ENCODE peak calls at places on chromosomes 2 and 18, in seven cellular contexts. U is GM20000, P is activated B cell treated with CpG ODN at 0.5 μM for 24 hours, J is B cell, K is fibroblast of the aortic adventitia, F is body of pancreas, X is upper lobe of right lung. N is an unnamed sample.
A peak's percentile ranks its signal among the peaks of the same experiment; 100 is the strongest.

GRCh38 chr2:36706451-36706850 is 9.9 kb downstream of the VIT start:
- DNase-seq in F (no peak), X (no peak), P (no peak), U (no peak), K (peak; percentile 16), J (no peak), N (no peak)

GRCh38 chr2:131016826-131017596 is 76.2 kb downstream of the FAM168B start:
- DNase-seq in F (no peak), K (peak; percentile 47), J (no peak), U (no peak), X (no peak), P (no peak), N (no peak)

GRCh38 chr18:22678486-22678885 is 254.6 kb upstream of the RBBP8 start:
- DNase-seq in J (no peak), F (no peak), K (peak; percentile 69), P (no peak), X (no peak), U (no peak), N (no peak)

GRCh38 chr2:189222440-189222839 is 42.9 kb upstream of the COL5A2 start:
- DNase-seq in X (peak; percentile 82), U (no peak), K (peak; percentile 79), F (peak; percentile 40), J (no peak), P (no peak), N (no peak)

GRCh38 chr2:158822212-158822611 is 27.1 kb downstream of the DAPL1 start:
- DNase-seq in K (no peak), P (no peak), X (no peak), U (no peak), J (no peak), F (no peak), N (no peak)

GRCh38 chr2:179140546-179140945 is 90.6 kb upstream of the CCDC141 start:
- DNase-seq in P (no peak), U (no peak), X (no peak), K (no peak), J (no peak), F (no peak), N (no peak)

GRCh38 chr18:49228182-49228581 is 232.3 kb downstream of the DYM start:
- DNase-seq in K (no peak), P (no peak), F (no peak), U (no peak), J (no peak), X (no peak), N (no peak)

GRCh38 chr18:69161383-69162028 is 239.2 kb upstream of the DOK6 start:
- DNase-seq in F (no peak), U (no peak), J (no peak), X (no peak), P (no peak), K (peak; percentile 6), N (no peak)

GRCh38 chr2:173231042-173231441 is 123.6 kb upstream of the CDCA7 start:
- DNase-seq in J (no peak), P (no peak), X (peak; percentile 75), F (peak; percentile 87), U (no peak), K (no peak), N (no peak)

GRCh38 chr2:242057379-242058040 is 188.0 kb downstream of the RTP5 start:
- DNase-seq in U (peak; percentile 3), J (no peak), P (no peak), K (no peak), F (no peak), X (no peak), N (no peak)

GRCh38 chr2:214569419-214570035 is 158.7 kb downstream of the VWC2L start:
- DNase-seq in U (no peak), K (no peak), F (no peak), J (no peak), X (no peak), P (no peak), N (no peak)

GRCh38 chr2:57444731-57445414 is 601.7 kb upstream of the VRK2 start:
- DNase-seq in J (no peak), F (no peak), P (no peak), U (no peak), K (no peak), X (no peak), N (no peak)

GRCh38 chr18:35835838-35836237 is 136.6 kb upstream of the RMP24 start:
- DNase-seq in K (no peak), X (no peak), J (no peak), U (no peak), P (no peak), F (no peak), N (no peak)

GRCh38 chr18:34913837-34914755 is 127.1 kb upstream of the MAPRE2 start:
- DNase-seq in J (no peak), F (no peak), U (no peak), K (no peak), X (no peak), P (no peak), N (no peak)

GRCh38 chr2:187215576-187216240 is 232.3 kb downstream of the CALCRL start:
- DNase-seq in F (no peak), K (peak; percentile 12), X (no peak), J (no peak), U (no peak), P (no peak), N (no peak)

GRCh38 chr2:215749092-215749957 is 264.0 kb downstream of the MREG start:
- DNase-seq in U (no peak), P (no peak), K (peak; percentile 56), F (peak; percentile 24), X (peak; percentile 94), J (no peak), N (no peak)

GRCh38 chr2:215751200-215751910 is 262.0 kb downstream of the MREG start:
- DNase-seq in F (no peak), J (no peak), U (no peak), K (peak; percentile 87), P (no peak), X (no peak), N (no peak)

GRCh38 chr2:215752436-215752835 is 260.9 kb downstream of the MREG start:
- DNase-seq in F (no peak), P (no peak), K (no peak), X (no peak), J (no peak), U (no peak), N (no peak)

GRCh38 chr2:215751911-215752272 is 261.5 kb downstream of the MREG start:
- DNase-seq in P (no peak), K (no peak), U (no peak), F (no peak), J (no peak), X (no peak), N (no peak)

DNA sequence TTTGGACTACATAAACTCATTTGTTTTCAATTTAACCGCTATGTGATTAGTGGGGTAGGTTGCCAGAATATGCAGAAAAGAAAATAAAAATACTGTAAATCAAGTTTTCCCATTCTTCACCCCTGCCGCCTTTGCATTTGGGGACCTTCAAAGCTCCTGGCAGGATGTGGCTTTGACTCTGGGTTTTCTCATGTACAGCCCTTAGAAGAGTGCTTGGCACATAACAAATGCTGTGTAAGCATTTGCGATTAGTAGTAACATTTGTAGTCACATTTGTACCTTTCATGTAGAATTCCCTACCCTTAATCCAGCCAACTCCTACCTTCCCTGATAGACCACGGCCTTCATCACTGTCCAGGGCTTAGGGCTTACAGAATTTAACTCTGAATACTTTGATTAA is 262.6 kb downstream of the MREG start:
- DNase-seq in X (no peak), F (no peak), J (no peak), P (no peak), K (no peak), U (no peak), N (no peak)
- TF ChIP-seq CTCF in X (no peak), F (no peak), J (no peak), P (no peak), K (no peak), U (no peak), N (no peak)

GRCh38 chr18:53701697-53702096 is 522.8 kb downstream of the MBD2 start:
- DNase-seq in X (no peak), P (no peak), U (no peak), K (no peak), J (no peak), F (no peak), N (no peak)

GRCh38 chr18:53702480-53702879 is 522.0 kb downstream of the MBD2 start:
- DNase-seq in X (no peak), F (no peak), P (no peak), U (no peak), K (no peak), J (no peak), N (no peak)

DNA sequence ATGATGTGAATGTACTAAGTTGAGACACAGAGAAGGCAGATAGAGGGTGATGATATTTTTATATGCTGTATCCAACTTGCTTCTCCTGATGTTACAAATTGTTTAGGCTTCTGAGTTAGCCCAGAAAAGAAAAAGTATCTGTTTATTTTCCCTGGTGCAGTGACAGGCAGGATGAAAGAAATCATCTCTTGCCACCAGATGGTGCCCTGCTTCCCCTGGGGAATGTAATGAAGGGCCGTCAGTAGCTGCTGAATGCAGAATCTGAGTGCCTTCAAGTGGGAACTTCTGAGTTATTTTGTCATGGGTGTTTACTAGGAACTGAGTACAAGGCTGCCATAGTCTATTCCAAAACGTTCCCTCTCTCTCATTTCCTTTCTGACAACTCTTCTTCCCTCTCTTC is 525.6 kb downstream of the MBD2 start:
- DNase-seq in K (peak; percentile 63), U (peak; percentile 23), P (no peak), F (no peak), J (no peak), X (no peak), N (peak; percentile 22)
- TF ChIP-seq CTCF in K (peak; percentile 66), U (no peak), P (no peak), F (peak; percentile 29), J (no peak), X (peak; percentile 57), N (peak; percentile 77)

GRCh38 chr18:78768655-78769501 is 210.7 kb upstream of the SALL3 start:
- DNase-seq in P (no peak), J (peak; percentile 6), K (no peak), U (no peak), X (no peak), F (no peak), N (no peak)

GRCh38 chr18:78766651-78767533 is 212.7 kb upstream of the SALL3 start:
- DNase-seq in J (no peak), P (no peak), X (no peak), U (no peak), K (no peak), F (no peak), N (no peak)

GRCh38 chr18:78768221-78768620 is 211.4 kb upstream of the SALL3 start:
- DNase-seq in X (no peak), J (peak; percentile 33), P (no peak), K (no peak), U (no peak), F (no peak), N (no peak)

GRCh38 chr18:78765637-78766281 is 213.9 kb upstream of the SALL3 start:
- DNase-seq in P (no peak), F (no peak), J (peak; percentile 13), X (no peak), U (no peak), K (no peak), N (no peak)

DNA sequence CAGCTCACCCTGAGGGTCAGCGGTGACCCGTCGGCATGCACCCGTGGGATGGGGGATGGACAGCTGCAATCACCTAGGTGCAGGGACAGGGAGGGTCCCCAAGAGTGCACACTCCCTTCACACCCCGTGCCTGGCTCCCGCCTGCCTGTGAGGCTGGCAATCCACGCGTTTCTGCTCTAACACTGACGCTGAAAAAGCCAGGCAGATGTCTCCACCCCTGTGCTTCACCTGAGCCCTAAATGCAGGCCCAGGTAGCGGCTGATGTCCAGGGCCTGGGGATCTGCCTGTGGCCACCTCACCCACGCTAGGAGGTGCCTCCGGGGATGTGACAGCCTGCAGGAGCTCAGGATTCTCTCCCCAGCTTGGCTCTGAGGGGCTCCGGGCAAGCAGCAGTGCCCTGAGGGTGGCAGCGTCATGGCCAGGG is 212.0 kb upstream of the SALL3 start:
- DNase-seq in K (no peak), J (peak; percentile 19), P (no peak), U (no peak), X (peak; percentile 62), F (no peak), N (no peak)
- TF ChIP-seq CTCF in K (no peak), J (no peak), P (no peak), U (no peak), X (no peak), F (no peak), N (no peak)

GRCh38 chr2:119609337-119609736 is 65.1 kb downstream of the CFAP221 start:
- DNase-seq in K (no peak), U (no peak), F (no peak), P (no peak), X (no peak), J (no peak), N (no peak)
- TF ChIP-seq CTCF in K (no peak), U (no peak), F (no peak), P (no peak), X (no peak), J (no peak), N (no peak)

N was measured in progenitor cell of endocrine pancreas.